ENCODE peak calls at places on chromosomes 11 and 22, in five cellular contexts. S, C, I, H and Z are unnamed samples.

GRCh38 chr11:61512435-61512834 is 3.9 kb downstream of the LRRC10B start:
- DNase-seq in S (no peak), I (no peak), C (no peak), H (no peak), Z (no peak)

GRCh38 chr11:105151936-105152554 is 12.5 kb upstream of the CARD18 start:
- DNase-seq in C (no peak), S (peak; percentile 8), I (no peak), H (no peak), Z (no peak)

GRCh38 chr11:119415517-119415916 is 7.5 kb downstream of the THY1 start:
- DNase-seq in S (no peak), H (no peak), I (no peak), C (no peak), Z (no peak)

GRCh38 chr22:29359469-29359868 is 28.9 kb downstream of the AP1B1 start:
- DNase-seq in I (peak; percentile 31), H (peak; percentile 67), S (peak; percentile 41), C (no peak), Z (peak; percentile 60)

GRCh38 chr11:77418155-77418980 is 55.5 kb downstream of the PAK1 start:
- DNase-seq in H (no peak), S (no peak), C (no peak), I (no peak), Z (no peak)

GRCh38 chr11:43245471-43245870 is 66.3 kb upstream of the API5 start:
- DNase-seq in H (no peak), I (no peak), C (no peak), S (no peak), Z (no peak)

GRCh38 chr22:30221121-30221992 is 25.2 kb downstream of the LIF start:
- DNase-seq in I (no peak), S (no peak), H (no peak), C (peak; percentile 22), Z (no peak)

GRCh38 chr11:61103851-61104423 is 1.6 kb downstream of the CD5 start:
- DNase-seq in S (no peak), I (no peak), H (no peak), C (no peak), Z (no peak)

GRCh38 chr22:43441751-43442150 is 29.9 kb downstream of the MPPED1 start:
- DNase-seq in H (no peak), C (no peak), S (no peak), I (no peak), Z (no peak)

GRCh38 chr11:25566298-25567200 is 765.4 kb upstream of the ANO3 start:
- DNase-seq in H (no peak), S (peak; percentile 6), I (no peak), C (no peak), Z (no peak)

GRCh38 chr11:130837194-130837593 is 79.1 kb downstream of the SNX19 start:
- DNase-seq in I (no peak), H (no peak), C (no peak), S (no peak), Z (no peak)

GRCh38 chr11:74319139-74319538 is 7.7 kb upstream of the P4HA3 start:
- DNase-seq in H (no peak), C (no peak), S (peak; percentile 87), I (no peak), Z (no peak)

GRCh38 chr11:119356349-119357031 is 10.0 kb upstream of the MFRP start:
- DNase-seq in S (no peak), I (peak; percentile 75), H (peak; percentile 90), C (peak; percentile 67), Z (peak; percentile 84)

GRCh38 chr11:20483931-20484330 is 96.4 kb downstream of the PRMT3 start:
- DNase-seq in C (no peak), S (no peak), I (no peak), H (no peak), Z (no peak)

GRCh38 chr11:62889484-62890437 is 9.1 kb downstream of the SLC3A2 start:
- DNase-seq in I (no peak), H (peak; percentile 69), S (peak; percentile 37), C (no peak), Z (peak; percentile 53)

GRCh38 chr22:35839811-35840739 is 122.4 kb downstream of the APOL5 start:
- DNase-seq in H (peak; percentile 99), C (no peak), I (peak; percentile 22), S (peak; percentile 97), Z (peak; percentile 78)

GRCh38 chr11:45921561-45922424 is 663 bp upstream of the LARGE2 start:
- DNase-seq in S (no peak), H (peak; percentile 89), C (no peak), I (no peak), Z (no peak)

GRCh38 chr11:2528301-2529050 is 83.7 kb downstream of the KCNQ1 start:
- DNase-seq in S (no peak), C (no peak), H (no peak), I (no peak), Z (no peak)

GRCh38 chr11:119787074-119787461 is 58.1 kb upstream of the NECTIN1 start:
- DNase-seq in C (no peak), I (no peak), S (no peak), H (no peak), Z (no peak)

GRCh38 chr11:1653541-1654387 is 24.2 kb downstream of the KRTAP5-5 start:
- DNase-seq in I (no peak), S (no peak), H (no peak), C (no peak), Z (no peak)

GRCh38 chr11:122242731-122243130 is 126.7 kb upstream of the BLID start:
- DNase-seq in I (no peak), C (no peak), S (no peak), H (no peak), Z (no peak)

GRCh38 chr11:66324626-66325025 is 7.8 kb upstream of the CD248 start:
- DNase-seq in H (peak; percentile 53), C (no peak), S (no peak), I (no peak), Z (no peak)

GRCh38 chr11:111737877-111738205 is 28.3 kb downstream of the PPP2R1B start:
- DNase-seq in H (no peak), C (no peak), S (no peak), I (no peak), Z (no peak)

GRCh38 chr11:2776351-2777061 is 76.7 kb upstream of the KCNQ1OT1 start:
- DNase-seq in S (no peak), H (no peak), I (no peak), C (no peak), Z (no peak)